ENCODE peak calls at places on chromosomes 11 and 22, in five cellular contexts. F is pancreas; R is CD4-positive, alpha-beta T cell; N is body of pancreas; I is IMR-90. Y is an unnamed sample.

GRCh38 chr11:126891556-126892217 is 108.9 kb downstream of the KIRREL3 start:
- DNase-seq in F (no peak), R (no peak), I (no peak), N (no peak), Y (no peak)

GRCh38 chr22:38110863-38111852 is 674 bp upstream of the BAIAP2L2 start:
- DNase-seq in N (no peak), I (no peak), R (no peak), F (no peak), Y (no peak)

GRCh38 chr22:22180738-22181514 is 63.7 kb upstream of the VPREB1 start:
- DNase-seq in R (no peak), F (no peak), I (no peak), N (no peak), Y (no peak)

GRCh38 chr22:42908082-42908746 is 51.1 kb upstream of the ARFGAP3 start:
- DNase-seq in I (no peak), F (no peak), N (no peak), R (no peak), Y (no peak)

GRCh38 chr22:46085831-46086576 is 64.3 kb upstream of the PPARA start:
- DNase-seq in F (peak; percentile 71), N (peak; percentile 68), I (no peak), R (no peak), Y (no peak)

GRCh38 chr11:71202598-71202944 is 49.8 kb downstream of the SHANK2 start:
- DNase-seq in F (no peak), I (no peak), R (no peak), N (no peak), Y (no peak)

GRCh38 chr22:37556750-37557149 is 3.5 kb upstream of the CDC42EP1 start:
- DNase-seq in R (no peak), N (no peak), I (no peak), F (no peak), Y (no peak)

GRCh38 chr11:86218125-86219081 is 26.1 kb upstream of the EED start:
- DNase-seq in F (peak; percentile 75), N (peak; percentile 76), I (peak; percentile 76), R (peak; percentile 41), Y (peak; percentile 63)

GRCh38 chr11:65426839-65427690 is 4.5 kb downstream of the NEAT1 start:
- DNase-seq in R (no peak), I (peak; percentile 77), F (peak; percentile 68), N (peak; percentile 84), Y (no peak)

GRCh38 chr22:26616650-26617049 is 1.2 kb downstream of the CRYBB1 start:
- DNase-seq in N (no peak), I (no peak), F (no peak), R (no peak), Y (no peak)

GRCh38 chr11:5703741-5704536 is 14.3 kb downstream of the TRIM22 start:
- DNase-seq in R (no peak), I (no peak), F (no peak), N (no peak), Y (no peak)

GRCh38 chr22:27880778-27881394 is 38.2 kb downstream of the PITPNB start:
- DNase-seq in I (peak; percentile 86), N (peak; percentile 58), R (no peak), F (peak; percentile 49), Y (no peak)

GRCh38 chr11:130514316-130514715 is 65.9 kb downstream of the ADAMTS15 start:
- DNase-seq in N (no peak), R (no peak), F (no peak), I (peak; percentile 77), Y (no peak)

GRCh38 chr22:49764151-49764581 is 63.5 kb downstream of the BRD1 start:
- DNase-seq in I (no peak), R (no peak), N (no peak), F (peak; percentile 7), Y (peak; percentile 18)

GRCh38 chr11:26087095-26087935 is 244.6 kb upstream of the ANO3 start:
- DNase-seq in N (no peak), R (no peak), I (no peak), F (no peak), Y (no peak)

GRCh38 chr11:27497284-27497866 is 9.2 kb downstream of the LIN7C start:
- DNase-seq in N (no peak), R (no peak), F (no peak), I (peak; percentile 27), Y (no peak)

DNA sequence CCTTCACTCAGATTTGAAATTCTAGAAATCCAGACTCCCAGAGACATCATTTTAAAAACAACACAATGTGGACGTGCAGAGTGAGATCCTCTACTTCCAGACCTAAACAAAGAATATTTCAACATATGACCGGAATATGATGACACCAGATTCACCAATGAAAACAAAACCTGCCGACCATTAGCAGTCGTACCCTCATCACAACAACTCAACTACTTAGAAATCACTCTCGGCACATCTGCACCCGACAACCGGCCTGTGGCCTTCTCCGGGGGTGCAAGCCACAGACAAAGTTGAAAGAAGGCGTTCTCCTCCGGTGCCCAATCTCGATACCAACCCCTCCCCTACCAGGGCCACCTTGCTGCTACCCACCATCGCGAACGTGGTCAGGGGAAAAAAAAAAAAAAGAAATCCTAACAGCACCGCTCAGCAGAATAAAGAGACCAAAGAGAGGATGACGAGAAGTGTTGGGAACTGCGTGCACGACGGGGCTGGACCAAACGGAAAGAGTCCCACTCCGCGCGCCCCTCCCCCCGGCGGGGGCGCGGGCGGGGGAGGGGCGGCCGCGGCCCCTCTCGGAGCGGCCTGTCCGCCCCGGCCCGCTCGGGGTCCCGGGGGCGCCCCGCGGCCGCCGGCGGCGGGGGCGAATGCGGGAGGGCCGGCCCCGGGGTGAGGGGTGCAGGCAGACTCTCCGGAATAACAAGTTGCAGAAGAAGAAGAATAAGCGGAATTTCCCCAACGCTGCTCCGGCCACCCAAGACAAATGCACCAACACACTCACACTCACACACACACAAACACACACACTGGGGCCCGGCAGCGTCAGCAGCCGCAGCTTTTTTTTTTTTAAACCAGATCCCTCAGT is 1.7 kb downstream of the PHF21A start:
- DNase-seq in R (peak; percentile 35), F (peak; percentile 45), I (peak; percentile 74), N (peak; percentile 50), Y (peak; percentile 35)
- TF ChIP-seq CTCF in R (no peak), F (no peak), I (no peak), N (no peak), Y (no peak)

GRCh38 chr22:30555282-30556210 is 9.0 kb upstream of the SEC14L6 start:
- DNase-seq in R (no peak), N (no peak), F (no peak), I (no peak), Y (no peak)

GRCh38 chr22:30559889-30560288 is 13.3 kb upstream of the SEC14L6 start:
- DNase-seq in R (no peak), I (no peak), F (no peak), N (no peak), Y (no peak)

GRCh38 chr22:30553971-30554370 is 7.4 kb upstream of the SEC14L6 start:
- DNase-seq in I (no peak), F (no peak), R (no peak), N (no peak), Y (no peak)

GRCh38 chr22:30557243-30557642 is 10.7 kb upstream of the SEC14L6 start:
- DNase-seq in N (no peak), R (no peak), I (no peak), F (no peak), Y (no peak)

GRCh38 chr22:30556388-30556787 is 9.8 kb upstream of the SEC14L6 start:
- DNase-seq in F (no peak), N (no peak), R (no peak), I (no peak), Y (no peak)
- TF ChIP-seq CTCF in F (no peak), N (no peak), R (no peak), I (no peak), Y (no peak)

GRCh38 chr11:47178737-47179654 is 2.3 kb upstream of the ARFGAP2 start:
- DNase-seq in N (no peak), F (no peak), R (no peak), I (no peak), Y (no peak)

GRCh38 chr11:47178305-47178704 is 1.6 kb upstream of the ARFGAP2 start:
- DNase-seq in R (no peak), N (no peak), I (no peak), F (no peak), Y (no peak)

GRCh38 chr11:47180006-47180787 is 3.5 kb upstream of the ARFGAP2 start:
- DNase-seq in F (no peak), R (no peak), N (no peak), I (no peak), Y (no peak)

GRCh38 chr11:47181271-47181670 is 4.6 kb upstream of the ARFGAP2 start:
- DNase-seq in R (no peak), N (no peak), F (no peak), I (no peak), Y (no peak)

DNA sequence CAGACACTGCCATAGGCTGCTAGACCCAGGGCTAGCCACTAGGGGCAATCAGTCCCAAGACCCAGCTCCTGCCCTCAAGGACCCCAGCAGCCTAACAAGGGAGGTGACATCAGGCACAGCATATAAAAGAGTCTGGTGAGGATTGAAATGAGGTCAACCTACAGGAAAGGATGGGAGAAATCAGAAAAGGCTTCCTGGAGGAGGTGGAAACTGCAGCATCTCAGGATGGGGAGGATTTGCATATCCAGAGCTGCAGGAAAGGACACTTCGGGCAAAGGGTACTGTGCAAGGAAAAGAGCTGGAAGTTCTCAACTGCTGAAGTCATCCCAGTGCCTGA is 2.9 kb upstream of the ARFGAP2 start:
- DNase-seq in N (peak; percentile 55), I (peak; percentile 35), R (no peak), F (no peak), Y (no peak)
- TF ChIP-seq CTCF in N (peak; percentile 42), I (peak; percentile 56), R (peak; percentile 34), F (no peak), Y (no peak)

DNA sequence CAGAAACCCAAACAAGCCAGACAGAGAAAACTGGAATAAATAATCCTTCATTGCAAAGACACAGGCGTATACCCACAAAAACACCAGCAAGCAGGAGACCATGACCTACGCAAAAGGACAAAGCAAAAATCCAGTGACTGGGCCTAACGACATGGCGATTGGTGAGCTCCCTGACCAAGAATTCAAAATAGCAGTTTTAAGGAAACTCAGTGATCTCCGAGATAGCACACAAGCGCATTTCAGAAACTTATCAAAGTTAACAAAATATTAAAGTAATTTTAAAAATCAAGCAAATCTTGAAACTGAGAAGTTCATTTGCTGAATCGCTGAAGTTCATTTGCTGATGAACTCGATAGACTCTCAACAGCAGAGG is 27.6 kb downstream of the DBX1 start:
- DNase-seq in N (no peak), F (no peak), I (no peak), R (no peak), Y (no peak)
- TF ChIP-seq CTCF in N (no peak), F (no peak), I (no peak), R (peak; percentile 42), Y (no peak)

DNA sequence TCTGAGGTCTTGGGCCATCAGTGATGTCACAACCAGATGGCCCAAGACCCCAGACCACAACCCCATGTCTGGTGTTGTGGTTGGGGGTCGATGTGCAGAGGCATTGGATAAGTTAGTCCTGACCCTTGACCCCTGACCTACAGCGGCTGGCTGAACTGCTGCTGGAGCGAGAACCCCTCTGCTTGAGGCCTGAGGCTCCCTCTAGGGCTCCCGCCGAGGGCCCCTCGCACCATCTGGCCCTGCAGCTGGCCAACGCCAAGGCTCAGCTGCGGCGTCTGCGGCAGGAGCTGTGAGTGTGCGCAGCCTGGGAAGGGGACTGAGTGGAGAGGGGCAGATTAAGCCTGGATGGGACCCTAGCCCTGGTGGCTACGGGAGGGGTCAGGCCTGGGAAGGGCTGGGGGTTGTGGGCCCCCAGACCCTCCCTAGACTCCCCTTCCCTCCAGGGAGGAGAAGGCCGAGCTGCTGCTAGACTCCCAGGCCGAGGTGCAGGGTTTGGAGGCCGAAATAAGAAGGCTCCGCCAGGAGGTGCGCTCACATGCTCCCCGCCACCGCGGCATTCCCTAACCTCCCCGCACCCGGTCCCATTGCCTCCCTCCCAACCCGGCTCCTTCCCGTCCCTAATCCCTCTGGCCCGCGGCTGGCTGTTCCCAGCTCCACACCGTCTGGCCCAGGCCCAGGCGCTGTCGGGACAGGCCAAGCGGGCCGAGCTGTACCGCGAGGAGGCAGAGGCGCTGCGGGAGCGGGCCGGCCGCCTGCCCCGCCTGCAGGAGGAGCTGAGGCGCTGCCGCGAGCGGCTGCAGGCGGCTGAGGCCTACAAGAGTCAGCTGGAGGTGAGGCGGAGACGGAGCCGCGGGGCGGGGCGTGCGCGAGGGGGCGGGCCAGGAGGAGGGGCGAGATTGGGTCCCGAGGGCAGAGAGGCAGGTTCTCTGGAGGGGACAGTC is 2.1 kb downstream of the CCDC88B start:
- DNase-seq in R (peak; percentile 85), N (peak; percentile 96), I (peak; percentile 81), F (peak; percentile 97), Y (peak; percentile 79)
- TF ChIP-seq CTCF in R (no peak), N (peak; percentile 87), I (peak; percentile 62), F (no peak), Y (no peak)

Y was measured in mesothelial cell of epicardium.